ENCODE peak calls at places on chromosomes 11 and 22, in five cellular contexts. Q, A, I, X and P are unnamed samples.

GRCh38 chr22:36365020-36365411 is 22.8 kb downstream of the MYH9 start:
- DNase-seq in Q (peak; percentile 74), A (peak; percentile 90), I (no peak), X (peak; percentile 71), P (peak; percentile 51)

GRCh38 chr11:66126808-66127555 is 56.9 kb downstream of the PACS1 start:
- DNase-seq in Q (peak; percentile 39), A (peak; percentile 86), I (peak; percentile 39), X (peak; percentile 39), P (peak; percentile 35)

GRCh38 chr11:46330887-46331652 is 16.2 kb upstream of the DGKZ start:
- DNase-seq in Q (no peak), A (peak; percentile 34), I (no peak), X (no peak), P (no peak)

GRCh38 chr11:114052160-114052559 is 7.4 kb upstream of the ZBTB16 start:
- DNase-seq in Q (peak; percentile 6), A (no peak), I (no peak), X (no peak), P (no peak)

GRCh38 chr22:46538816-46539163 is 1.4 kb upstream of the CELSR1 start:
- DNase-seq in Q (no peak), A (peak; percentile 61), I (no peak), X (peak; percentile 59), P (no peak)

GRCh38 chr22:22720724-22721261 is 76.4 kb downstream of the GGTLC2 start:
- DNase-seq in Q (no peak), A (peak; percentile 15), I (peak; percentile 13), X (peak; percentile 71), P (peak; percentile 39)

GRCh38 chr22:38345782-38346181 is 28.5 kb upstream of the CSNK1E start:
- DNase-seq in Q (no peak), A (no peak), I (no peak), X (no peak), P (peak; percentile 5)

GRCh38 chr11:31809857-31810778 is 1.0 kb downstream of the PAX6 start:
- DNase-seq in Q (peak; percentile 22), A (peak; percentile 48), I (no peak), X (peak; percentile 60), P (no peak)

GRCh38 chr22:41096841-41097240 is 4.4 kb downstream of the EP300 start:
- DNase-seq in Q (no peak), A (no peak), I (no peak), X (no peak), P (no peak)

GRCh38 chr11:65298655-65299179 is 15.9 kb upstream of the CDC42EP2 start:
- DNase-seq in Q (no peak), A (peak; percentile 81), I (no peak), X (no peak), P (no peak)

GRCh38 chr11:34565417-34566208 is 52.0 kb upstream of the ELF5 start:
- DNase-seq in Q (no peak), A (no peak), I (no peak), X (peak; percentile 50), P (no peak)
- TF ChIP-seq CTCF in Q (peak; percentile 16), A (peak; percentile 38), I (peak; percentile 12), X (peak; percentile 40), P (no peak)

GRCh38 chr22:27213291-27213690 is 555.9 kb downstream of the MIAT start:
- DNase-seq in Q (no peak), A (peak; percentile 63), I (no peak), X (no peak), P (no peak)

GRCh38 chr22:27215826-27216320 is 558.5 kb downstream of the MIAT start:
- DNase-seq in Q (no peak), A (no peak), I (no peak), X (no peak), P (no peak)

GRCh38 chr22:27213766-27214581 is 556.6 kb downstream of the MIAT start:
- DNase-seq in Q (no peak), A (peak; percentile 96), I (no peak), X (no peak), P (no peak)

GRCh38 chr22:27216444-27216843 is 559.1 kb downstream of the MIAT start:
- DNase-seq in Q (no peak), A (no peak), I (no peak), X (no peak), P (no peak)

GRCh38 chr22:27214691-27215090 is 557.3 kb downstream of the MIAT start:
- DNase-seq in Q (no peak), A (no peak), I (no peak), X (no peak), P (no peak)
- TF ChIP-seq CTCF in Q (no peak), A (no peak), I (no peak), X (no peak), P (no peak)

GRCh38 chr11:27212248-27212780 is 150.7 kb downstream of the CCDC34 start:
- DNase-seq in Q (no peak), A (no peak), I (no peak), X (no peak), P (no peak)

GRCh38 chr11:27213232-27213660 is 149.8 kb downstream of the CCDC34 start:
- DNase-seq in Q (peak; percentile 60), A (peak; percentile 86), I (no peak), X (no peak), P (no peak)

GRCh38 chr11:27210509-27210908 is 152.5 kb downstream of the CCDC34 start:
- DNase-seq in Q (no peak), A (no peak), I (no peak), X (no peak), P (no peak)

GRCh38 chr11:27209562-27210005 is 153.4 kb downstream of the CCDC34 start:
- DNase-seq in Q (peak; percentile 87), A (peak; percentile 87), I (no peak), X (no peak), P (no peak)

DNA sequence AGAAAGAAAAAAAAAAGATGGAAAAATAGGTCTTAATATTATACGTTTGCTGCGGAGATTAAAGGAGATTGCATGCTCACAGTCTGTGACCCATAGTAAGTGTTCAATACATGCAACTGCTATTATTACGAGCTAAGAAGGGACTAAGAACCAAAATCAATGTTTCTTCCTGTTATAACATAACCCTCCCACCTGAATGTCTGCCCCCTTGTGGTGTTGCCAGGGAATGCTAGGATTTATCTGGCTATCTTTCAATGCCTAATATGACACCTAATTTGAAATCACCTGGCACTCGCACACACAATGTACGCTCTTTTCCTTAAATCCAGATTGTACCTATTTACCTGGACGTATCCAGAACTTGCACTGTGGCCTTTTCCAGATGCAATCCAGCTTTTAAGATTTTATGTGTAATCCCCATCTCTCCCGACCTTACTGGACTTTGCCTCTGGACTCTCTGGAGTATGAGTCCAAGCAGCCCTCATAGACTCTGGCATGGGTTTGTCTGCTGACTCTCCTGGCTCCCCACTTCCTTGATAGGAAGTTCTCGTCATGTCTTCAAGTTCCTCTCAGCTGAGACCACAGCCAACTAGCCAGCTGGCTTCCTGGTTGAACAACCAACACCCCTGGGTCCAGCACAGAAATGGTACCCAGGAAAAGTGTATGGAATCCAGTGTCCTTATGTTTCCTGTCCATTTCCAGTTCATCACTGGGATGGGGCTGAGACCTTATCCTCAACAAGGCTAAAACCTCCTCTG is 151.5 kb downstream of the CCDC34 start:
- DNase-seq in Q (no peak), A (no peak), I (no peak), X (no peak), P (no peak)
- TF ChIP-seq CTCF in Q (no peak), A (peak; percentile 50), I (peak; percentile 22), X (no peak), P (no peak)

DNA sequence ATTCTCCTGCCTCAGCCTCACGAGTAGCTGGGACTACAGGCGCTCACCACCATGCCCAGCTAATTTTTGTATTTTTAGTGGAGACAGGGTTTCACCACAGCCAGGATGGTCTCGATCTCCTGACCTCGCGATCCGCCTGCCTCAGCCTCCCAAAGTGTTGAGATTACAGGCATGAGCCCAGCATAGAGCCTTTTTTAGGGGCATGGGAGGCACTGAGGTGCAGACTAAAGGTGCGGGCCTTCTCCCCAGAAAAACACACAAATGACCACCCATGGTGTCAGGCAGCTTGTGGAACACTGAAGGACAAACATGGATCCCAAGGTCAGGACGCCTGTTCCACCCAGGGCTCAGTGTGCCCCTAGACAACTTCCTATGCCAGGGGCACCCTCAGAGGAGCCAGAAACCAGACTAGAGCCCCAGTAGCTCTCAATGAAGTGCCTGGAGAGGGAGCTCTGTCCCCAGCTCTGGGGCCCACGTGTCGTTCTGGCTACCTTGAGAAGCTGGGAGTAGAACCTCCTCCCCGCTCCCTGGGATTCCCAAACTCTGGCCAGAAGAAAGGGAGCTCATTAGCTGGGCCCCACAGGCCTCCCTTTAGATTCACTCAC is 21.2 kb upstream of the CD5 start:
- DNase-seq in Q (no peak), A (no peak), I (no peak), X (no peak), P (no peak)
- TF ChIP-seq CTCF in Q (no peak), A (no peak), I (no peak), X (no peak), P (no peak)

DNA sequence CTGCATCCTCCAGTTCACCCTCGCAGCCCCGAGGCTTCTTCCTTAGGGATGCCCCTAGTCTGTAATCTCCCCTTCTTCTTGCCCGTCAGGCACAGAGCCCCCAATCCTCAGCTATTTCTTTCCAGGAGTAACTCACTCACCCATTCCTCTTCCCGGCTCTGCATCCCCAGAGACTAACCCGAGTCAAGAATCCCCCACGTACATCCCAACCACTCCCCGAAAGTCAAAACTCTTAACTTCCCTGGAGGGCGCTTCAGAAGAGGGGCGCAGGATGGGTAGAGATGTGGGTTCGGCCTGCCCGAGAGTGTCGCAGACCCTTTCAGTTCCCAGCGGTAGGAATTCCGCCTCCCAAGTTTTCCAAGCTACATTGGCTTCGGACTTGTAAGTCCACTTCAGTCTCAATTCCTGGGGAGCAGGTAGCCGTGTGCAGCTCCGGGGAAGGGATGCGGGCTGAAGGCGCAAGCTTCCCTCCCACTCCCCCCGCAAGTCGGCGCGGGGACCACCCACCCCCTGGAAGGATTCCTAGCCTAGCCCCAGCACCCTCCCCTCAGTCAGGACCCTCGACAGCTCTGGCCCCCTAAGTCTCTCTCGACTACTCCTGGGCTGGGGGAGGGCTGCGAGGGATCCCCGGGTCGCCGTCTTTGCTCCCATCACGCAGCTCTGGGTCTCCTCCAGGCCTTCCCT is 871 bp downstream of the BDNF start:
- DNase-seq in Q (peak; percentile 37), A (peak; percentile 61), I (no peak), X (no peak), P (no peak)
- TF ChIP-seq CTCF in Q (peak; percentile 46), A (no peak), I (no peak), X (no peak), P (no peak)

GRCh38 chr11:107563702-107564101 is 1.8 kb downstream of the ALKBH8 start:
- DNase-seq in Q (peak; percentile 29), A (peak; percentile 74), I (peak; percentile 34), X (peak; percentile 29), P (no peak)
- TF ChIP-seq CTCF in Q (peak; percentile 71), A (peak; percentile 60), I (peak; percentile 73), X (no peak), P (no peak)